ENCODE peak calls at places on chromosome 10, in six cellular contexts. P, J, W, R, K and C are unnamed samples.

GRCh38 chr10:118832242-118832651 is 77.5 kb upstream of the CACUL1 start:
- DNase-seq in K (no peak), W (no peak), J (no peak), R (peak; percentile 57), P (no peak), C (peak; percentile 37)

GRCh38 chr10:43199684-43200537 is 61.7 kb downstream of the CSGALNACT2 start:
- DNase-seq in P (peak; percentile 67), W (no peak), K (no peak), J (no peak), R (no peak), C (peak; percentile 18)

GRCh38 chr10:35876248-35876647 is 234.2 kb upstream of the FZD8 start:
- DNase-seq in K (no peak), R (no peak), W (no peak), J (no peak), P (no peak), C (no peak)

GRCh38 chr10:10777279-10777678 is 240.4 kb upstream of the CELF2 start:
- DNase-seq in K (no peak), W (no peak), R (no peak), P (no peak), J (no peak), C (no peak)

GRCh38 chr10:69382382-69383117 is 34.2 kb downstream of the TACR2 start:
- DNase-seq in K (no peak), R (no peak), J (no peak), P (no peak), W (no peak), C (no peak)

GRCh38 chr10:12707461-12708185 is 293.9 kb downstream of the CCDC3 start:
- DNase-seq in R (peak; percentile 31), J (peak; percentile 17), K (no peak), P (no peak), W (peak; percentile 11), C (peak; percentile 24)

GRCh38 chr10:111511751-111512150 is 434.9 kb downstream of the ADRA2A start:
- DNase-seq in W (no peak), J (no peak), R (no peak), K (no peak), P (no peak), C (no peak)

GRCh38 chr10:92241158-92241500 is 49.7 kb downstream of the CPEB3 start:
- DNase-seq in K (no peak), R (peak; percentile 24), W (no peak), J (no peak), P (no peak), C (no peak)

DNA sequence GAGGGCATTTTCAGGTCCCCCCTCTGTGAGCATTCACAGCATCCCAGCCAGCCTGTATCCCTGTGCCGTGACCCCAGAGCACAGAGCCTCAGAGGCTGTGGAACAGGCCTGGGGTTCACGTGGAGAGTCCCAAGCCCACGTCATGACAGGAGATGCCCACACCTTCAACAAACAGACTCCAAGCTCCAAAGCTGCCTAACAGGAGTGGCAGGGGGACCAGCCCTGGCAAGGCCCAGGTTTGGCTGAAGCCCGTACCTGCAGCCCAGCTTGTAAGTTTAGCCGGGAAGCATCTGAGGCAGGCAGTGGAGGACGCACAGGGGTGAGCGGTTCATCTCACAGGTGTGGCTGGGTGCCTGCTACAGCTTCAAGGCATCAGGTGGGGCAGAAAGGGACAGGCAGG is 33.6 kb downstream of the LHPP start:
- DNase-seq in R (no peak), J (no peak), K (no peak), P (no peak), W (no peak), C (no peak)
- TF ChIP-seq POLR2AphosphoS5 in R (no peak), J (no peak), K (no peak), P (no peak), W (no peak), C (no peak)

GRCh38 chr10:24958701-24959392 is 6.4 kb upstream of the PRTFDC1 start:
- DNase-seq in R (peak; percentile 18), K (no peak), P (no peak), W (no peak), J (no peak), C (no peak)
- TF ChIP-seq POLR2A in R (no peak), K (no peak), P (no peak), W (no peak), J (no peak), C (no peak)

DNA sequence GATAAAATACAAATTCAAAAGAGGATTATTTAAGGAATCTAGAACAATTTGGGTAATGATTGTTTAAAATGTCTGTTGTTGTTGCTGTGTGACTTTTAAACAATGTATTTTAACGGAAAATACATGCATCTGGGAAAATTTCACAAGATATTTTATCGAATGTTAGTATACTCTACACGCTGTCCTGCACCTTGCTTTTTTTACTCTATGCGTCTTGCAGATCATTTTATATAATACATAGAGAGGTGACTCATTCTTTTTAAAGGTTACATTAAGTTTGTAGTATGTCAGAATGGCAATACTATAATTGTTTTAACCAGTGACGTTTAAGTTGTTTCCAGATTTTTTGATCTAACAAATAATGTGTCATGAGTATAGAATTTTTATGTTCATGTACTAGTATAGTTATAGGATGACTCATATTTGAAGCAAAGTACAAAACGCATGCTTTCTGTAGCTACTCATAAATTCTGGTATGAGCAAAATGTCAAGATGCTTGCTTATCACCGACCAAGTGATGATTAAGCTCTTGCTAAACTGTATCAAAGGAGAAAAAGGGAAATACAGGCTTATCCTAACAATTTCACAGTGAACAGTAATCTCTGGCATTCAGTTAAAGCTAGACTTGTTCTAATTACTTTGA is 4.9 kb downstream of the DKK1 start:
- DNase-seq in R (no peak), P (no peak), J (no peak), W (no peak), K (no peak), C (no peak)
- TF ChIP-seq EP300 in R (no peak), P (no peak), J (no peak), W (no peak), K (no peak), C (no peak)

GRCh38 chr10:130875897-130876472 is 435.5 kb downstream of the TCERG1L start:
- DNase-seq in W (no peak), R (no peak), P (no peak), K (peak; percentile 47), J (no peak), C (no peak)

GRCh38 chr10:130875116-130875515 is 436.4 kb downstream of the TCERG1L start:
- DNase-seq in W (no peak), K (no peak), J (no peak), R (no peak), P (no peak), C (no peak)

GRCh38 chr10:130873636-130874035 is 437.9 kb downstream of the TCERG1L start:
- DNase-seq in W (no peak), K (peak; percentile 31), P (no peak), J (no peak), R (no peak), C (no peak)

GRCh38 chr10:130877131-130877530 is 434.4 kb downstream of the TCERG1L start:
- DNase-seq in P (no peak), K (no peak), J (no peak), W (no peak), R (no peak), C (no peak)

DNA sequence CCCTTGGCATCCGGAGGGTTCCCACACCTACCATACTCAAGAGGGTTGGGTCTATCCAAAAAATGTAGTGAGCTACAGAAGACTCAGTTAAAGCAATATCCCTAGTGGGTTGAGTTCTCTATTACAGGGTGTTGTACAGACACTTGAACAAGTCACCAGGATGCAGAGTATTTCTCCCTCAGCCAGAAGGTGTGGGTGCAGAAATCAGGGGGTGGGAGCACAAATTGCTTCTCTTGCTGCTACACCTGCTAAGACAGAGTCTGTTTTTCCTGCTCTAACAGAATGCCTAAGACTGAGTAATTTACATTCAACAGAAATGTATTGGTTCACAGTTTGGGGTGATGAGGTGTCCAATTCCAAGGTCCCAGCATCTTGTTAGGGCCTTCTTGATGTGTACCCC is 433.4 kb downstream of the TCERG1L start:
- DNase-seq in J (no peak), R (no peak), W (no peak), K (no peak), P (no peak), C (no peak)
- TF ChIP-seq POLR2AphosphoS5 in J (no peak), R (no peak), W (no peak), K (no peak), P (no peak), C (no peak)

GRCh38 chr10:103790580-103790979 is 64.8 kb downstream of the SH3PXD2A start:
- DNase-seq in J (no peak), W (no peak), R (no peak), K (no peak), P (no peak), C (no peak)

GRCh38 chr10:103791858-103792257 is 63.5 kb downstream of the SH3PXD2A start:
- DNase-seq in R (no peak), J (no peak), K (no peak), P (peak; percentile 77), W (no peak), C (no peak)

GRCh38 chr10:103789141-103789540 is 66.2 kb downstream of the SH3PXD2A start:
- DNase-seq in P (no peak), J (no peak), R (no peak), K (no peak), W (no peak), C (no peak)

GRCh38 chr10:103791291-103791690 is 64.1 kb downstream of the SH3PXD2A start:
- DNase-seq in P (no peak), R (no peak), K (no peak), W (no peak), J (no peak), C (no peak)

DNA sequence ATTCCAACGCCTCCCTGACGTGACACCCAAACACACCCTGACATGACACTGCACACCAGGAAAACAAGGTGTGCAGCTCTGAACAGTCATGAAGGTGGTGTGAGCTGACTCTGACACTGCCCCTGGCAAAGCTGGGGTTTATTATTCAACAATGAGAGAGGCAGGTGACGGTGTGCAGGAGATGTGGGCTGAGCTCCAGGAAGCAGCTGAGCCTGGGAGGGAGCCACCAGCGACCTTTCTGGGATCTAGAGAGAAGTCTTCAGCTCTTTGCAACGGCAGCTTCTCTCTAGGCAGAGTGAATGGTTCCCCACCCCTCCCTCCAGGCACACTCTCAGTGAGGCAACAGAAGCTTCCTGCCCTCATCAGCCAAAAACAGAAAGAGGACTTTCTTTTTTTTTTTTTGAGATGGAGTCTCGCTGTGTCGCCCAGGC is 65.6 kb downstream of the SH3PXD2A start:
- DNase-seq in K (no peak), J (no peak), W (no peak), P (no peak), R (peak; percentile 83), C (peak; percentile 81)
- TF ChIP-seq POLR2A in K (no peak), J (no peak), W (no peak), P (no peak), R (peak; percentile 84), C (no peak)